ENCODE peak calls at places on chromosomes 16 and 17, in six cellular contexts. Z is BJ, G is Right ventricle myocardium superior, X is psoas muscle, O is GM04504, F is ELF-1. W is an unnamed sample.

GRCh38 chr17:3381957-3382356 is 4.2 kb downstream of the OR3A2 start:
- DNase-seq in Z (no peak), G (no peak), X (no peak), O (no peak), F (no peak), W (no peak)

GRCh38 chr17:45688820-45689219 is 95.3 kb upstream of the CRHR1 start:
- DNase-seq in Z (no peak), G (no peak), X (no peak), O (no peak), F (no peak), W (no peak)

GRCh38 chr17:48718162-48718780 is 4.0 kb downstream of the PRAC1 start:
- DNase-seq in Z (no peak), G (no peak), X (no peak), O (no peak), F (no peak), W (no peak)

GRCh38 chr17:41717408-41718286 is 5.5 kb downstream of the GAST start:
- DNase-seq in Z (no peak), G (no peak), X (no peak), O (no peak), F (peak), W (no peak)

GRCh38 chr17:38322156-38322779 is 21.5 kb downstream of the GPR179 start:
- DNase-seq in Z (no peak), G (peak), X (peak), O (no peak), F (peak), W (no peak)

GRCh38 chr16:70437582-70438324 is 1.1 kb downstream of the ST3GAL2 start:
- DNase-seq in Z (no peak), G (no peak), X (no peak), O (no peak), F (peak), W (no peak)

GRCh38 chr16:87789437-87790277 is 23.9 kb upstream of the KLHDC4 start:
- DNase-seq in Z (peak), G (no peak), X (peak), O (peak), F (peak), W (no peak)

GRCh38 chr16:87129771-87130170 is 187.4 kb downstream of the C16orf95 start:
- DNase-seq in Z (no peak), G (no peak), X (no peak), O (no peak), F (peak), W (peak)

GRCh38 chr16:3045758-3046505 is 429 bp upstream of the MMP25 start:
- DNase-seq in Z (no peak), G (peak), X (no peak), O (no peak), F (peak), W (no peak)

GRCh38 chr16:14548933-14549788 is 80.9 kb downstream of the PARN start:
- DNase-seq in Z (no peak), G (no peak), X (no peak), O (no peak), F (no peak), W (no peak)

GRCh38 chr17:19978206-19978802 is 676 bp upstream of the AKAP10 start:
- DNase-seq in Z (no peak), G (no peak), X (no peak), O (no peak), F (no peak), W (no peak)

GRCh38 chr16:19241512-19241911 is 44.0 kb upstream of the CLEC19A start:
- DNase-seq in Z (no peak), G (no peak), X (no peak), O (no peak), F (no peak), W (no peak)

GRCh38 chr17:11803226-11803625 is 194.0 kb downstream of the ZNF18 start:
- DNase-seq in Z (no peak), G (no peak), X (no peak), O (no peak), F (no peak), W (no peak)

GRCh38 chr17:32497431-32498205 is 10.8 kb downstream of the CDK5R1 start:
- DNase-seq in Z (no peak), G (no peak), X (peak), O (no peak), F (peak), W (no peak)

GRCh38 chr17:70535986-70536385 is 366.7 kb downstream of the KCNJ2 start:
- DNase-seq in Z (no peak), G (no peak), X (no peak), O (no peak), F (no peak), W (no peak)

GRCh38 chr17:62206550-62206949 is 141.5 kb upstream of the MED13 start:
- DNase-seq in Z (no peak), G (no peak), X (no peak), O (no peak), F (no peak), W (no peak)

GRCh38 chr17:38852771-38853291 is 690 bp downstream of the RPL23 start:
- DNase-seq in Z (no peak), G (peak), X (no peak), O (no peak), F (no peak), W (no peak)